ENCODE peak calls at places on chromosomes 7 and 10, in eight cellular contexts. A is breast epithelium, D is left ventricle myocardium inferior, V is ovary, M is tibial nerve, U is colonic mucosa, G is esophagus squamous epithelium, C is tibial artery. R is an unnamed sample.

GRCh38 chr10:21030096-21030495 is 133.0 kb upstream of the NEBL start:
- DNase-seq in G (no peak), M (no peak), V (no peak), U (no peak), D (no peak), C (no peak), A (no peak), R (no peak)

GRCh38 chr10:178208-178607 is 43.0 kb downstream of the ZMYND11 start:
- DNase-seq in D (no peak), V (no peak), A (no peak), C (no peak), G (no peak), M (no peak), U (no peak), R (no peak)

GRCh38 chr10:45265995-45266394 is 49.4 kb downstream of the OR13A1 start:
- DNase-seq in A (no peak), V (no peak), C (no peak), M (no peak), U (no peak), D (no peak), G (no peak), R (no peak)

GRCh38 chr10:34345383-34345782 is 469.7 kb downstream of the PARD3 start:
- DNase-seq in C (no peak), G (no peak), D (no peak), A (no peak), M (no peak), V (no peak), U (no peak), R (no peak)

GRCh38 chr7:73892003-73892975 is 31.3 kb downstream of the TMEM270 start:
- DNase-seq in M (no peak), C (peak; percentile 89), D (peak; percentile 62), G (no peak), V (peak; percentile 37), A (no peak), U (no peak), R (no peak)

GRCh38 chr10:3067045-3067858 is at the start of gene PFKP:
- DNase-seq in G (no peak), V (peak; percentile 36), A (no peak), M (no peak), D (peak; percentile 50), C (peak; percentile 82), U (peak; percentile 72), R (no peak)

GRCh38 chr7:19772858-19773337 is 519 bp downstream of the TMEM196 start:
- DNase-seq in G (no peak), M (no peak), V (no peak), A (no peak), D (no peak), U (no peak), C (no peak), R (no peak)

GRCh38 chr10:61067683-61068336 is 123.8 kb upstream of the RHOBTB1 start:
- DNase-seq in A (no peak), V (no peak), D (no peak), M (no peak), G (no peak), C (no peak), U (no peak), R (no peak)

GRCh38 chr10:65033957-65034356 is 1512.8 kb downstream of the REEP3 start:
- DNase-seq in U (no peak), D (no peak), V (no peak), C (no peak), A (no peak), G (no peak), M (no peak), R (no peak)

GRCh38 chr10:73413528-73414229 is at the start of gene ANXA7:
- DNase-seq in U (peak; percentile 97), A (peak; percentile 93), G (peak; percentile 58), C (peak; percentile 96), D (peak; percentile 94), V (peak; percentile 95), M (peak; percentile 89), R (peak; percentile 95)
- H3K4me3 ChIP-seq in U (peak within 1 kb of the TSS; percentile 72), A (peak within 1 kb of the TSS; percentile 75), G (peak within 1 kb of the TSS; percentile 95), C (peak within 1 kb of the TSS; percentile 90), D (peak within 1 kb of the TSS; percentile 93), V (peak within 1 kb of the TSS; percentile 81), M (peak within 1 kb of the TSS; percentile 64), R (peak within 1 kb of the TSS; percentile 89)

GRCh38 chr10:63806330-63806729 is 285.1 kb downstream of the REEP3 start:
- DNase-seq in V (no peak), U (no peak), M (no peak), C (no peak), A (no peak), D (no peak), G (no peak), R (no peak)
- TF ChIP-seq CTCF in V (no peak), U (no peak), M (no peak), C (no peak), A (no peak), D (no peak), G (no peak), R (no peak)

GRCh38 chr10:78435484-78436222 is 402.0 kb downstream of the RPS24 start:
- DNase-seq in M (no peak), G (no peak), A (no peak), D (no peak), U (no peak), V (no peak), C (no peak), R (no peak)

GRCh38 chr10:78432582-78432981 is 398.9 kb downstream of the RPS24 start:
- DNase-seq in M (peak; percentile 29), V (peak; percentile 46), A (no peak), U (no peak), C (peak; percentile 77), G (no peak), D (no peak), R (no peak)

GRCh38 chr10:78434886-78435285 is 401.2 kb downstream of the RPS24 start:
- DNase-seq in C (peak; percentile 59), A (no peak), G (no peak), M (no peak), V (no peak), D (no peak), U (no peak), R (no peak)

GRCh38 chr10:78433722-78434535 is 400.3 kb downstream of the RPS24 start:
- DNase-seq in V (no peak), C (peak; percentile 62), M (no peak), D (no peak), G (no peak), U (no peak), A (no peak), R (no peak)

GRCh38 chr10:78433063-78433717 is 399.5 kb downstream of the RPS24 start:
- DNase-seq in U (no peak), D (peak; percentile 38), A (no peak), V (no peak), C (peak; percentile 67), M (no peak), G (no peak), R (no peak)
- H3K27ac ChIP-seq in U (no peak overlapping the region), D (peak overlapping the region; percentile 61), A (no peak overlapping the region), V (no peak overlapping the region), C (peak overlapping the region; percentile 43), M (peak overlapping the region; percentile 39), G (peak overlapping the region; percentile 33), R (peak overlapping the region; percentile 71)

GRCh38 chr7:13989944-13990295 is 454 bp upstream of the ETV1 start:
- DNase-seq in D (no peak), U (peak; percentile 27), C (no peak), A (no peak), V (no peak), G (no peak), M (no peak), R (no peak)

GRCh38 chr7:13989138-13989943 is at the start of gene ETV1:
- DNase-seq in D (peak; percentile 63), M (peak; percentile 51), A (no peak), C (peak; percentile 82), G (no peak), V (peak; percentile 47), U (peak; percentile 74), R (peak; percentile 85)

GRCh38 chr7:13987395-13987794 is 2.1 kb downstream of the ETV1 start:
- DNase-seq in A (no peak), V (no peak), C (no peak), D (no peak), G (no peak), M (no peak), U (no peak), R (no peak)

GRCh38 chr7:13988011-13988410 is 1.5 kb downstream of the ETV1 start:
- DNase-seq in D (no peak), C (no peak), V (no peak), G (no peak), A (no peak), U (no peak), M (no peak), R (no peak)

GRCh38 chr7:13988765-13989137 is 715 bp downstream of the ETV1 start:
- DNase-seq in A (no peak), C (no peak), G (no peak), D (no peak), U (peak; percentile 19), V (no peak), M (no peak), R (no peak)
- H3K4me3 ChIP-seq in A (peak overlapping the region; percentile 72), C (peak overlapping the region; percentile 70), G (peak overlapping the region; percentile 83), D (peak overlapping the region; percentile 75), U (peak overlapping the region; percentile 65), V (peak overlapping the region; percentile 67), M (peak overlapping the region; percentile 57), R (peak overlapping the region; percentile 93)

GRCh38 chr7:106548491-106548890 is 112.5 kb downstream of the CCDC71L start:
- DNase-seq in U (no peak), A (no peak), G (no peak), D (no peak), C (no peak), M (no peak), V (no peak), R (no peak)
- TF ChIP-seq CTCF in U (no peak), A (no peak), G (no peak), D (no peak), C (no peak), M (no peak), V (no peak), R (no peak)

GRCh38 chr7:139721844-139722243 is 56.0 kb downstream of the HIPK2 start:
- DNase-seq in D (no peak), V (no peak), A (no peak), U (no peak), G (no peak), M (no peak), C (no peak), R (no peak)

GRCh38 chr7:139720705-139721231 is 57.0 kb downstream of the HIPK2 start:
- DNase-seq in D (no peak), V (no peak), M (no peak), C (peak; percentile 85), U (peak; percentile 48), A (no peak), G (no peak), R (peak; percentile 26)

GRCh38 chr7:139722604-139723003 is 55.2 kb downstream of the HIPK2 start:
- DNase-seq in U (no peak), D (no peak), A (no peak), M (no peak), C (no peak), V (no peak), G (no peak), R (no peak)

GRCh38 chr7:139720186-139720585 is 57.6 kb downstream of the HIPK2 start:
- DNase-seq in V (no peak), A (no peak), C (peak; percentile 49), G (no peak), U (no peak), D (no peak), M (no peak), R (peak; percentile 57)

GRCh38 chr7:139721417-139721816 is 56.4 kb downstream of the HIPK2 start:
- DNase-seq in V (no peak), C (peak; percentile 25), A (no peak), G (no peak), D (no peak), U (no peak), M (no peak), R (no peak)
- H3K27ac ChIP-seq in V (no peak overlapping the region), C (peak overlapping the region; percentile 56), A (no peak overlapping the region), G (no peak overlapping the region), D (peak overlapping the region; percentile 66), U (peak overlapping the region; percentile 66), M (peak overlapping the region; percentile 52), R (peak overlapping the region; percentile 44)

R was measured in coronary artery.